ENCODE peak calls at places on chromosomes 1 and 21, in four cellular contexts. Z is K562, A is HL-60, H is GM12878. I is an unnamed sample.

GRCh38 chr1:94690033-94690712 is 130.0 kb upstream of the SLC44A3 start:
- DNase-seq in Z (no peak), A (no peak), H (no peak), I (no peak)

GRCh38 chr1:15616704-15617172 is 520 bp upstream of the DDI2 start:
- DNase-seq in Z (no peak), A (no peak), H (no peak), I (no peak)

GRCh38 chr1:25619101-25619890 is 2.7 kb downstream of the MAN1C1 start:
- DNase-seq in Z (peak; percentile 61), A (no peak), H (no peak), I (no peak)

GRCh38 chr1:218312509-218312908 is 27.4 kb downstream of the RRP15 start:
- DNase-seq in Z (no peak), A (no peak), H (no peak), I (no peak)

GRCh38 chr1:116574581-116575291 is 3.9 kb upstream of the CD58 start:
- DNase-seq in Z (peak; percentile 85), A (peak; percentile 61), H (no peak), I (peak; percentile 43)

GRCh38 chr1:153922076-153922837 is 515 bp downstream of the GATAD2B start:
- DNase-seq in Z (peak; percentile 86), A (peak; percentile 67), H (no peak), I (peak; percentile 41)

GRCh38 chr1:65002156-65002507 is 35.8 kb upstream of the JAK1 start:
- DNase-seq in Z (no peak), A (no peak), H (no peak), I (no peak)

GRCh38 chr1:87706779-87707228 is 378.1 kb downstream of the LMO4 start:
- DNase-seq in Z (no peak), A (no peak), H (no peak), I (no peak)

GRCh38 chr1:51019811-51020210 is 49.8 kb downstream of the CDKN2C start:
- DNase-seq in Z (no peak), A (no peak), H (no peak), I (no peak)

GRCh38 chr21:41659791-41660560 is 106.9 kb downstream of the RIPK4 start:
- DNase-seq in Z (no peak), A (no peak), H (no peak), I (no peak)

DNA sequence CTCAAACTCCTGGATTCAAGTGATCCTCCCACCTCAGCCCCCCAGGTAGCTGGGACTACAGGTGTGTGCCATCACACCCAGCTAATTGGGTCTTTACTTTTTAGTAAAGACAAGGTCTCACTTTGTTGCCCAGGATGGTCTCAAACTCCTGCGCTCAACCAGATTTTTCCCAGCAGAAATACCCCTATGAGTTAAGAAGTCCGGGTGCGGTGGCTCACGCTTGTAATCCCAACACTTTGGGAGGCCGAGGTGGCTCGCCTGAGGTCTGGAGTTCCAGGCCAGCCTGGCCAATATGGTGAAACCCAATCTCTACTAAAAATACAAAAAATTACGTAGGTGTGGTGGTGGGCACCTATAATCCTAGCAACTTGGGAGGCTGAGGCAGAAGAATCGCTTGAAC is 6.5 kb upstream of the L1TD1 start:
- DNase-seq in Z (no peak), A (no peak), H (no peak), I (no peak)
- TF ChIP-seq SPI1 in Z (no peak), A (no peak), H (no peak), I (no peak)

GRCh38 chr1:38489844-38490270 is 369.7 kb downstream of the RRAGC start:
- DNase-seq in Z (peak; percentile 81), A (peak; percentile 31), H (no peak), I (peak; percentile 47)
- TF ChIP-seq SPI1 in Z (no peak), A (no peak), H (no peak), I (no peak)

GRCh38 chr1:184362876-184363275 is 24.0 kb upstream of the C1orf21 start:
- DNase-seq in Z (no peak), A (no peak), H (no peak), I (no peak)
- TF ChIP-seq SPI1 in Z (no peak), A (no peak), H (no peak), I (no peak)

GRCh38 chr1:9233942-9234222 is 692 bp upstream of the H6PD start:
- DNase-seq in Z (no peak), A (no peak), H (no peak), I (no peak)

GRCh38 chr1:9235560-9235959 is 986 bp downstream of the H6PD start:
- DNase-seq in Z (no peak), A (no peak), H (no peak), I (no peak)

GRCh38 chr1:9235123-9235513 is 544 bp downstream of the H6PD start:
- DNase-seq in Z (no peak), A (no peak), H (no peak), I (no peak)

GRCh38 chr1:9233241-9233941 is 1.2 kb upstream of the H6PD start:
- DNase-seq in Z (no peak), A (peak; percentile 80), H (no peak), I (no peak)

DNA sequence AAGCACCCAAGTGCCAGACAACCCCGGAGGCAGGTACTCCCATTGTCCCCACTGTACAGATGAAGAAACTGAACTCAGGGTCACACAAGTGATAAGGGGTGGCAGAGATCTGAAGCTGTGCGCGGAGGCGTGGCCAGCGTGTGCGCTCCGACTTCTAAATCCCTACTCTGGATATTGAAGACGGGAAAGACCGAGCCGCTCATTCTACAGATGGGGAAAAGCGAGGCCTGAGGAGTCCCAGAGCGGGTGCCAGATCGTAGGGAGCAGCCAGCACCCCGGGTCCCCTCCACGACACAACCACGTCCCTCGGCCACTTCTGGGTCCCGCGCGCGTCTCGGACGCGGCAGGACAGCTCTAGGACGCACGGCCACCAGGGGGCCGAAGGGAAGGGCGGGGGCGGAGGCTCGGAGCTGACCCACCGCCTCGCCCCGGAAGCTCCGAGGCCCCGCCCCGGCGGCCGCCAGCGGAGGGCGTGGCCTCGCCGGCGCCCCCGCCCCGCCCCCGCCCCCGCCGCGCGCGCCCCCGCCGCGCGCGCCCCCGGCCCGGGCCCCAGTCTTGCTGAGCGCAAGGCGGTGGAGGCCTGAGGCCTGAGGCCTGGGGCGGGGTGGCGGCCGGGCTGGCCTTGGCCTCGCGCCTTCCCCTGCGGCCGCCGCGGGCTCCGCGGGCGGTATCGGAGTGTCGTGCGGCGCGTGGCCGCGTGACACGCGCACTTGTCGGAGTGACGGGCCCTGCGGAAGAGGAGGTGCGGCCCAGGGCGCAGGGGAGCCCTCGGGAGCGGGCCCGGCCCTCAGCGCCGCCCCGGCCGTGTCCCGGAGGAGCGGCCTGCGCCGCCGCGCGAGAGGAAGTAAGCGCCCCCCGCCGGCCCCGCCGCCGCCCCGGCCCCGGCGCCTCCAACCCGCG is at the start of gene H6PD:
- DNase-seq in Z (peak; percentile 99), A (peak; percentile 74), H (no peak), I (peak; percentile 95)
- TF ChIP-seq SPI1 in Z (peak; percentile 1), A (peak; percentile 11), H (no peak), I (no peak)

GRCh38 chr1:204296431-204296988 is 63.2 kb downstream of the PLEKHA6 start:
- DNase-seq in Z (no peak), A (peak; percentile 79), H (no peak), I (no peak)

GRCh38 chr1:204292733-204293132 is 67.0 kb downstream of the PLEKHA6 start:
- DNase-seq in Z (no peak), A (no peak), H (no peak), I (no peak)

GRCh38 chr1:204293605-204294365 is 65.9 kb downstream of the PLEKHA6 start:
- DNase-seq in Z (no peak), A (no peak), H (no peak), I (no peak)

GRCh38 chr1:204294371-204294770 is 65.4 kb downstream of the PLEKHA6 start:
- DNase-seq in Z (no peak), A (no peak), H (no peak), I (no peak)

DNA sequence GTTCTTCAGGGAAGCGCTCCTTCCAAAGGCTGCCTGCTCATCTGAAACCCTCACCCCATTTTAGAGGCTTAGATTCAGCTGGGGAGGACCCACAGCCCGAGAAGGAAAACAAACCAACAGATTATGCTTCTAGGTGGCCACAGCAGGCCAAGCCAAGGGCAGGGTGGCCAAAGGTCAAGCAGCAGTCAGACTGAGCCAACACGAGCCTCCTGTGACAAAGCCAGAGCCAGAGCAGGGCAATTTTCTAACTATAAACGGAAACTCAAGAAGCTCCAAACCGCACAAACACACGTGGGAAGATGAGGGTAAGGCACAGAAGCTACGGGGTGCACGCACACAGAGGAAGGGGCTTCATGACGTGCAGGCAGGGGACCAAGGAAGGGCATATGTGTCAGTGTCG is 64.1 kb downstream of the PLEKHA6 start:
- DNase-seq in Z (no peak), A (peak; percentile 41), H (no peak), I (no peak)
- TF ChIP-seq SPI1 in Z (no peak), A (no peak), H (no peak), I (no peak)

DNA sequence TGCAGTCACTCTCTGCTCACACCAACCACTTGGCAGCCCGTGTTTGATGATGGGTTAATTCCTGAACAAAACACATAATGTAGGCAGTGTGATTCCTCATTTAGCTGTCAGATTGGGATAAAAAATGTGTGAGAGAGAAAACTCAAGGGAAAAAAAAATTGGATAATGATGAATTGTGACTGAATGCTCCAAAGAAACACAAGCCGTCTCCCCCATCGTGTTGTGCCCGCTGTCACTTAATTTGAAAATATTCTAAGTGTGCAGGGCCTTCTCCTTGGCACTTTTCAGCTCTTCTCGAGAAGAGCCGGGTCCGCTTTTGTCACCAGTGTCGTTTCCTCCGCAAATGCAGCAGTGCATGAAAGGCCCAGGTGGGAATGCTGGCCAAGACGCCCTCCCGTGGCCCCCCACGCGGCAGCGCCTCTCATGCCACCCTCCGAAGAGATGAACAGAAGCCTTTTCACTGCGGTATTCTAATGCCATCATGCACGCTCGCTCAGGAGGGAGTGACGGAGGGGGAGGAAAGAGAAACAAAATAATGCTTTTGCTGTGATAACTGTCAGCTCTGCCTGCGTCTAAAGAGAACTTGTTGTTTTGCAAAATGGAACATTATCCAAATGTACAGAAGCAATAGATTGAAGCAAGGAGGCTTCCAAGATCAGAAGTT is 166.3 kb upstream of the ZC3H12A start:
- DNase-seq in Z (no peak), A (no peak), H (no peak), I (no peak)
- TF ChIP-seq SPI1 in Z (no peak), A (no peak), H (no peak), I (no peak)

DNA sequence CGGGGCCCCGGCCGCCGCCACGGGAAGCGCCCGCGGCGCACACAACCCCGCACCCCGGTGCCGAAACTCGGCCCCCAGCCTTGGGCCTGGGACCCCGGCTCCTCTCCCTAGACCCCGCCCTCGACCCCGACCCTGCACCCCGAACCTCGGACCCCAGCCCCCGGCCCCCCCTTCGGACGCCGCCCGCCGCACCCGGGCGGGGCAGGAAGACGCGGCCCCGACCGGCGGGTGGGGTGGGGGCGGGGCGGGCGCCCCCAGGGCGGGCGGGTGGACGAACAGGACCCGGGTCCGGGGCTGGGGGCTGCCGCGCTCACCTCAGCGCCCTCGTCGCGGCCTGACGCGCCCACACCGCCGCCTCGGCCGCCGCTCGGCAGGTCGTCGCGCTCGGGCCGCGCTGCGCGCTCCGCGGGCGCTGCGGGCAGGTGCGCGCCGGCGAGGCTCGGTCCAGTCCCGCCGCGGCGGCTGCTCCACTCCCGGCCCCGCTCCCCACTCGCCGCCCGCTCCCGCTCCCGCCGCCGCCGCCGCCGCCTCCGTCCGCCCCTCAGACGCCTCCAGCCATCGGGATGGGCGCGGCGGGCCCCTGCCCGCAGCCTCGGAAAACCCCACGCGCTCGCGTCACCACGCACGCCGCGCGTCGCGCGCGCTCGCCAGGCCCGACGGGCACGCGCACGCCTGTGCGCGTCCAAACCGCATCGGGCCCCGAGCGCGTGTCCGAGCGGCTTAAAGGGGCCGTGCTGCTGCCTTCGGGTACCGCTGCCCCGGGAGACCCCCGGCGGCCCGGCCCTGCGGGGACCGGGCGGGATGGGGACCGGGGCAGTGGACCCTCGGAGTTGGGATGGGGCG is at the start of gene GNB1:
- DNase-seq in Z (peak; percentile 96), A (peak; percentile 77), H (peak; percentile 48), I (peak; percentile 95)
- TF ChIP-seq SPI1 in Z (no peak), A (no peak), H (no peak), I (no peak)

I was measured in GM12891.